ENCODE peak calls at places on chromosomes 6 and 20, in six cellular contexts. One of them, this sample, is unnamed.
A peak's percentile ranks its signal among the peaks of the same experiment; 100 is the strongest.

GRCh38 chr20:31605031-31605901 is at the start of gene ID1:
- DNase-seq in PC-3: peak; percentile 97
- DNase-seq in stomach: peak; percentile 95
- DNase-seq in heart right ventricle: peak; percentile 94
- DNase-seq in GM23338: peak; percentile 99
- DNase-seq in neural progenitor cell: peak; percentile 97
- DNase-seq in this sample: peak; percentile 90

GRCh38 chr20:32056708-32057491 is 4.9 kb downstream of the HCK start:
- DNase-seq in PC-3: no peak
- DNase-seq in heart right ventricle: no peak
- DNase-seq in stomach: no peak
- DNase-seq in GM23338: no peak
- DNase-seq in neural progenitor cell: no peak
- DNase-seq in this sample: no peak

GRCh38 chr6:113281014-113281810 is 575.9 kb upstream of the MARCKS start:
- DNase-seq in neural progenitor cell: no peak
- DNase-seq in GM23338: no peak
- DNase-seq in stomach: no peak
- DNase-seq in PC-3: no peak
- DNase-seq in heart right ventricle: no peak
- DNase-seq in this sample: no peak

GRCh38 chr6:98787961-98788360 is 46.4 kb upstream of the POU3F2 start:
- DNase-seq in neural progenitor cell: peak; percentile 45
- DNase-seq in heart right ventricle: no peak
- DNase-seq in stomach: no peak
- DNase-seq in PC-3: no peak
- DNase-seq in GM23338: peak; percentile 79
- DNase-seq in this sample: no peak

GRCh38 chr20:12928755-12929401 is 79.9 kb upstream of the SPTLC3 start:
- DNase-seq in heart right ventricle: no peak
- DNase-seq in PC-3: peak; percentile 96
- DNase-seq in stomach: no peak
- DNase-seq in GM23338: no peak
- DNase-seq in neural progenitor cell: no peak
- DNase-seq in this sample: no peak

GRCh38 chr6:129679758-129680157 is 30.2 kb downstream of the ARHGAP18 start:
- DNase-seq in PC-3: no peak
- DNase-seq in GM23338: no peak
- DNase-seq in neural progenitor cell: no peak
- DNase-seq in heart right ventricle: no peak
- DNase-seq in stomach: no peak
- DNase-seq in this sample: no peak

GRCh38 chr6:137134483-137134882 is 39.0 kb downstream of the IL22RA2 start:
- DNase-seq in PC-3: no peak
- DNase-seq in neural progenitor cell: no peak
- DNase-seq in GM23338: no peak
- DNase-seq in heart right ventricle: no peak
- DNase-seq in stomach: no peak
- DNase-seq in this sample: no peak

GRCh38 chr6:11323666-11324452 is 91.4 kb upstream of the NEDD9 start:
- DNase-seq in stomach: peak; percentile 40
- DNase-seq in neural progenitor cell: no peak
- DNase-seq in PC-3: no peak
- DNase-seq in heart right ventricle: no peak
- DNase-seq in GM23338: no peak
- DNase-seq in this sample: no peak

GRCh38 chr6:3987072-3987471 is 91.9 kb downstream of the FAM217A start:
- DNase-seq in GM23338: peak; percentile 50
- DNase-seq in PC-3: no peak
- DNase-seq in heart right ventricle: no peak
- DNase-seq in neural progenitor cell: peak; percentile 18
- DNase-seq in stomach: no peak
- DNase-seq in this sample: no peak

GRCh38 chr6:150250826-150251225 is 108.0 kb downstream of the PPP1R14C start:
- DNase-seq in stomach: no peak
- DNase-seq in heart right ventricle: no peak
- DNase-seq in PC-3: no peak
- DNase-seq in GM23338: peak; percentile 40
- DNase-seq in neural progenitor cell: no peak
- DNase-seq in this sample: no peak

GRCh38 chr20:44993343-44993742 is 27.0 kb downstream of the STK4 start:
- DNase-seq in GM23338: no peak
- DNase-seq in heart right ventricle: no peak
- DNase-seq in stomach: no peak
- DNase-seq in neural progenitor cell: no peak
- DNase-seq in PC-3: peak; percentile 62
- DNase-seq in this sample: no peak

GRCh38 chr6:14661188-14661587 is 543.6 kb downstream of the CD83 start:
- DNase-seq in GM23338: no peak
- DNase-seq in PC-3: no peak
- DNase-seq in heart right ventricle: no peak
- DNase-seq in neural progenitor cell: no peak
- DNase-seq in stomach: no peak
- DNase-seq in this sample: no peak

GRCh38 chr6:108831104-108831503 is 17.1 kb upstream of the ARMC2 start:
- DNase-seq in neural progenitor cell: no peak
- DNase-seq in stomach: no peak
- DNase-seq in heart right ventricle: no peak
- DNase-seq in PC-3: no peak
- DNase-seq in GM23338: no peak
- DNase-seq in this sample: no peak

GRCh38 chr6:129860901-129861665 is at the start of gene TMEM244:
- DNase-seq in GM23338: no peak
- DNase-seq in PC-3: peak; percentile 28
- DNase-seq in stomach: no peak
- DNase-seq in neural progenitor cell: no peak
- DNase-seq in heart right ventricle: no peak
- DNase-seq in this sample: no peak

GRCh38 chr6:43707767-43708166 is 20.2 kb upstream of the MRPS18A start:
- DNase-seq in PC-3: no peak
- DNase-seq in GM23338: no peak
- DNase-seq in neural progenitor cell: peak; percentile 61
- DNase-seq in heart right ventricle: no peak
- DNase-seq in stomach: no peak
- DNase-seq in this sample: no peak

GRCh38 chr20:63163596-63164560 is 52.1 kb downstream of the YTHDF1 start:
- DNase-seq in GM23338: no peak
- DNase-seq in PC-3: no peak
- DNase-seq in neural progenitor cell: peak; percentile 74
- DNase-seq in heart right ventricle: peak; percentile 2
- DNase-seq in stomach: no peak
- DNase-seq in this sample: peak; percentile 96

GRCh38 chr20:4795394-4795793 is 73.7 kb downstream of the PRND start:
- DNase-seq in PC-3: peak; percentile 73
- DNase-seq in stomach: no peak
- DNase-seq in heart right ventricle: no peak
- DNase-seq in neural progenitor cell: no peak
- DNase-seq in GM23338: peak; percentile 53
- DNase-seq in this sample: no peak

GRCh38 chr20:44291754-44292153 is 19.2 kb downstream of the FITM2 start:
- DNase-seq in neural progenitor cell: no peak
- DNase-seq in GM23338: peak; percentile 22
- DNase-seq in PC-3: no peak
- DNase-seq in heart right ventricle: no peak
- DNase-seq in stomach: no peak
- DNase-seq in this sample: no peak

GRCh38 chr6:5671162-5671561 is 335.6 kb downstream of the NRN1 start:
- DNase-seq in neural progenitor cell: no peak
- DNase-seq in GM23338: no peak
- DNase-seq in stomach: no peak
- DNase-seq in heart right ventricle: no peak
- DNase-seq in PC-3: no peak
- DNase-seq in this sample: no peak

GRCh38 chr6:46963626-46964025 is 41.9 kb upstream of the ADGRF5 start:
- DNase-seq in GM23338: no peak
- DNase-seq in heart right ventricle: no peak
- DNase-seq in stomach: no peak
- DNase-seq in PC-3: no peak
- DNase-seq in neural progenitor cell: no peak
- DNase-seq in this sample: no peak

GRCh38 chr6:81557811-81558210 is 194.7 kb downstream of the TENT5A start:
- DNase-seq in GM23338: no peak
- DNase-seq in stomach: no peak
- DNase-seq in neural progenitor cell: no peak
- DNase-seq in PC-3: no peak
- DNase-seq in heart right ventricle: no peak
- DNase-seq in this sample: no peak

GRCh38 chr6:121393711-121394110 is 41.7 kb upstream of the GJA1 start:
- DNase-seq in neural progenitor cell: no peak
- DNase-seq in GM23338: no peak
- DNase-seq in heart right ventricle: no peak
- DNase-seq in stomach: no peak
- DNase-seq in PC-3: no peak
- DNase-seq in this sample: no peak

GRCh38 chr20:42494290-42494689 is 695.4 kb downstream of the PTPRT start:
- DNase-seq in PC-3: peak; percentile 14
- DNase-seq in GM23338: no peak
- DNase-seq in heart right ventricle: no peak
- DNase-seq in neural progenitor cell: no peak
- DNase-seq in stomach: no peak
- DNase-seq in this sample: no peak

GRCh38 chr6:136792066-136792944 is at the start of gene MAP3K5:
- DNase-seq in GM23338: peak; percentile 72
- DNase-seq in stomach: peak; percentile 94
- DNase-seq in PC-3: peak; percentile 81
- DNase-seq in heart right ventricle: peak; percentile 86
- DNase-seq in neural progenitor cell: peak; percentile 75
- DNase-seq in this sample: peak; percentile 69

GRCh38 chr20:8656335-8656734 is 412.6 kb upstream of the PLCB4 start:
- DNase-seq in heart right ventricle: no peak
- DNase-seq in stomach: no peak
- DNase-seq in GM23338: no peak
- DNase-seq in PC-3: no peak
- DNase-seq in neural progenitor cell: no peak
- DNase-seq in this sample: no peak

GRCh38 chr6:153099636-153100035 is 31.4 kb downstream of the RGS17 start:
- DNase-seq in heart right ventricle: no peak
- DNase-seq in GM23338: no peak
- DNase-seq in PC-3: no peak
- DNase-seq in neural progenitor cell: no peak
- DNase-seq in stomach: no peak
- DNase-seq in this sample: no peak

GRCh38 chr6:122405417-122405816 is 6.0 kb downstream of the HSF2 start:
- DNase-seq in PC-3: peak; percentile 26
- DNase-seq in stomach: no peak
- DNase-seq in neural progenitor cell: no peak
- DNase-seq in heart right ventricle: no peak
- DNase-seq in GM23338: peak; percentile 20
- DNase-seq in this sample: no peak

GRCh38 chr20:47725248-47725973 is 59.9 kb downstream of the SULF2 start:
- DNase-seq in stomach: peak; percentile 76
- DNase-seq in GM23338: peak; percentile 90
- DNase-seq in PC-3: peak; percentile 93
- DNase-seq in heart right ventricle: peak; percentile 41
- DNase-seq in neural progenitor cell: peak; percentile 88
- DNase-seq in this sample: peak; percentile 54

GRCh38 chr6:84645000-84645399 is 119.4 kb downstream of the TBX18 start:
- DNase-seq in GM23338: no peak
- DNase-seq in heart right ventricle: no peak
- DNase-seq in stomach: no peak
- DNase-seq in PC-3: peak; percentile 82
- DNase-seq in neural progenitor cell: no peak
- DNase-seq in this sample: no peak

DNA sequence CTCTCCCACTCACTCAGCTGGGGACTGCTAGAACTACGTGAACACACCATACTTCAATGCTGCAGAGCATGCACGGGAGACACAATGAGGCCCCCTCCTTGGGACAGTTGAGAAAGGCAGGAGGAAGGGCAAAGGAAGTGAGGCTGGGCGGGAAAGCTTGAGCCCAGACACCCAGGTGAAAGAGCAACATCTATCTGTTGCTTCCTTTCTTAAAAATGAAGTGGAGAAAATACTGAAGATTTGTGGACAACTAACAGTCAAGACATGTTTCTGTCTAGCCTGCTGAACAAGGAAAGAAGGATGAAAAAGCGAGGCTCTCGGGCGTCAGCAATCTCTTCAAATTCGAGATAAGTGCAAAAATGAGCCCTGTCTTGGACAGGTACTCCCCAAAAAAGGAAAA is 3.0 kb upstream of the NNAT start:
- DNase-seq in GM23338: no peak
- DNase-seq in heart right ventricle: no peak
- DNase-seq in neural progenitor cell: no peak
- DNase-seq in stomach: peak; percentile 17
- DNase-seq in PC-3: no peak
- DNase-seq in this sample: no peak
- H3K27ac ChIP-seq in GM23338: no peak overlapping the region
- H3K27ac ChIP-seq in heart right ventricle: peak overlapping the region; percentile 79
- H3K27ac ChIP-seq in neural progenitor cell: no peak overlapping the region
- H3K27ac ChIP-seq in stomach: peak overlapping the region; percentile 34
- H3K27ac ChIP-seq in PC-3: no peak overlapping the region
- H3K27ac ChIP-seq in this sample: peak overlapping the region; percentile 33

GRCh38 chr6:48110436-48111142 is 408 bp downstream of the PTCHD4 start:
- DNase-seq in neural progenitor cell: no peak
- DNase-seq in PC-3: no peak
- DNase-seq in heart right ventricle: no peak
- DNase-seq in GM23338: no peak
- DNase-seq in stomach: no peak
- DNase-seq in this sample: no peak
- H3K27ac ChIP-seq in neural progenitor cell: peak overlapping the region; percentile 67
- H3K27ac ChIP-seq in PC-3: no peak overlapping the region
- H3K27ac ChIP-seq in heart right ventricle: peak overlapping the region; percentile 83
- H3K27ac ChIP-seq in GM23338: peak overlapping the region; percentile 78
- H3K27ac ChIP-seq in stomach: no peak overlapping the region
- H3K27ac ChIP-seq in this sample: no peak overlapping the region

GRCh38 chr6:34226066-34226465 is 10.6 kb upstream of the HMGA1 start:
- DNase-seq in stomach: no peak
- DNase-seq in neural progenitor cell: no peak
- DNase-seq in PC-3: no peak
- DNase-seq in heart right ventricle: no peak
- DNase-seq in GM23338: no peak
- DNase-seq in this sample: no peak
- H3K27ac ChIP-seq in stomach: no peak overlapping the region
- H3K27ac ChIP-seq in neural progenitor cell: no peak overlapping the region
- H3K27ac ChIP-seq in PC-3: no peak overlapping the region
- H3K27ac ChIP-seq in heart right ventricle: no peak overlapping the region
- H3K27ac ChIP-seq in GM23338: peak overlapping the region; percentile 96
- H3K27ac ChIP-seq in this sample: no peak overlapping the region

DNA sequence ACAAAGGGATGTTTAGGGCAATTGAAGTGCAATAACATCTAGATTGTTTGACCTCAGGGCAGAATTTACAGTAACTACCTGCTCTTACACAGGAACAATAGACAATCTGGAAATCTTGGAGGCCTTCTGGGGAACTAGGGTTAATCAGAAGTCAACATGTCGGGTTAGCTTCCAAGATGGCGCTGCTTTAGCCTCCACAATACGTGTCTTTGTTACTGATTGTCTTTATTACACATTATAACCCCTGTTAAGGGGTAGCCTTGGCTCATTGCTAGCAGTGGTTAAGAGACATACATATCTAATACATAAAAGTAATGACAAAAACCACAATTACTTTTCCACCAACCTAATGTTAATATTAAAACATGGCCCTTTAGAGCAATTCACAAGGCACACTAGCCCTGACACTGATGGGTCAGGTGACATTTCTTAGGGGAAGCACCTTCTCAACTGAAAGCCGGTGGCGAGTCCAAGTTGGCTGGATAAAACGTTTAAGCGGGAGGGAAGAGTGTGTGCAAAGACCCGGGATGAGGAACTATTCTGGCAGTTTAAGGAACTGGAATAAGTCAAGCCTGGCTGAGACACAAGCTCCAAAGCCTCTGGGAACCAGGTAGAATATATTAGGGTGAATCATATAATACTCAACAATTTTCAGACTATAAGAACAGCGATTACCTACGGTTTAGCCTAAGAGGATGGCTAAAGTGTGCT is 236.9 kb downstream of the BCAS1 start:
- DNase-seq in heart right ventricle: no peak
- DNase-seq in stomach: no peak
- DNase-seq in GM23338: no peak
- DNase-seq in neural progenitor cell: no peak
- DNase-seq in PC-3: no peak
- DNase-seq in this sample: no peak
- H3K27ac ChIP-seq in heart right ventricle: no peak overlapping the region
- H3K27ac ChIP-seq in stomach: no peak overlapping the region
- H3K27ac ChIP-seq in GM23338: no peak overlapping the region
- H3K27ac ChIP-seq in neural progenitor cell: no peak overlapping the region
- H3K27ac ChIP-seq in PC-3: peak overlapping the region; percentile 17
- H3K27ac ChIP-seq in this sample: no peak overlapping the region

This sample was measured in caudate nucleus.